ENCODE peak calls at places on chromosomes 1 and 21, in six cellular contexts. L is H9, I is IMR-90, M is mesenchymal stem cell, F is trophoblast cell, K is neuronal stem cell. O is an unnamed sample.

GRCh38 chr1:19765623-19766022 is 34.1 kb downstream of the TMCO4 start:
- DNase-seq in L (no peak), I (peak; percentile 92), F (peak; percentile 88), M (peak; percentile 88), K (no peak), O (no peak)

GRCh38 chr1:22553104-22553880 is 10.0 kb upstream of the EPHA8 start:
- DNase-seq in I (no peak), L (no peak), M (no peak), F (no peak), K (no peak), O (no peak)

GRCh38 chr1:7679873-7680790 is 91.0 kb upstream of the VAMP3 start:
- DNase-seq in L (peak; percentile 47), I (peak; percentile 13), M (peak; percentile 52), F (no peak), K (peak; percentile 38), O (no peak)

GRCh38 chr1:16009678-16010077 is 5.6 kb downstream of the SRARP start:
- DNase-seq in I (no peak), M (no peak), F (no peak), L (peak; percentile 26), K (no peak), O (no peak)

GRCh38 chr1:165697491-165697880 is 876 bp downstream of the ALDH9A1 start:
- DNase-seq in L (no peak), I (no peak), F (peak; percentile 17), M (peak; percentile 40), K (no peak), O (no peak)

GRCh38 chr1:30809514-30810263 is 52.1 kb upstream of the LAPTM5 start:
- DNase-seq in L (no peak), F (no peak), I (peak; percentile 93), K (no peak), M (peak; percentile 96), O (no peak)

GRCh38 chr1:161258439-161259386 is at the start of gene PCP4L1:
- DNase-seq in K (peak; percentile 73), L (peak; percentile 95), F (no peak), I (peak; percentile 33), M (peak; percentile 45), O (peak; percentile 91)

GRCh38 chr21:38995755-38996154 is 187.5 kb downstream of the PSMG1 start:
- DNase-seq in M (no peak), L (no peak), K (no peak), I (no peak), F (no peak), O (no peak)

GRCh38 chr1:216285052-216285451 is 138.2 kb downstream of the USH2A start:
- DNase-seq in F (no peak), K (no peak), M (no peak), I (no peak), L (no peak), O (no peak)

GRCh38 chr1:189787201-189787600 is 690.5 kb downstream of the BRINP3 start:
- DNase-seq in F (peak; percentile 10), L (peak; percentile 40), M (no peak), I (peak; percentile 6), K (no peak), O (no peak)

GRCh38 chr1:147600119-147601111 is 59.1 kb downstream of the BCL9 start:
- DNase-seq in K (no peak), M (peak; percentile 84), I (peak; percentile 70), L (no peak), F (peak; percentile 66), O (no peak)

GRCh38 chr1:88742546-88742945 is 58.5 kb downstream of the PKN2 start:
- DNase-seq in I (peak; percentile 26), K (no peak), M (no peak), L (no peak), F (no peak), O (no peak)

GRCh38 chr1:202112864-202113689 is 9.6 kb upstream of the GPR37L1 start:
- DNase-seq in K (no peak), F (no peak), M (peak; percentile 23), L (no peak), I (peak; percentile 11), O (no peak)

GRCh38 chr1:40076895-40077312 is 20.1 kb downstream of the PPT1 start:
- DNase-seq in K (no peak), M (peak; percentile 82), F (peak; percentile 61), I (peak; percentile 90), L (no peak), O (no peak)

GRCh38 chr1:78682527-78682926 is 32.9 kb downstream of the IFI44 start:
- DNase-seq in L (no peak), F (no peak), M (no peak), K (no peak), I (peak; percentile 15), O (no peak)

GRCh38 chr1:42935313-42935624 is 23.4 kb downstream of the SLC2A1 start:
- DNase-seq in M (no peak), I (no peak), L (no peak), K (no peak), F (no peak), O (no peak)

GRCh38 chr1:119373465-119373864 is 4.9 kb downstream of the HAO2 start:
- DNase-seq in L (no peak), I (peak; percentile 31), F (no peak), K (no peak), M (peak; percentile 9), O (no peak)

GRCh38 chr1:20110679-20111078 is 8.7 kb downstream of the PLA2G2D start:
- DNase-seq in L (no peak), I (peak; percentile 61), K (no peak), F (peak; percentile 63), M (no peak), O (no peak)

GRCh38 chr1:203439086-203439620 is 36.5 kb upstream of the PRELP start:
- DNase-seq in F (no peak), M (no peak), K (no peak), I (no peak), L (no peak), O (no peak)

GRCh38 chr1:26089125-26089524 is 21.7 kb upstream of the TRIM63 start:
- DNase-seq in K (no peak), M (no peak), L (no peak), F (peak; percentile 61), I (no peak), O (no peak)

GRCh38 chr1:26094677-26095383 is 16.8 kb upstream of the PDIK1L start:
- DNase-seq in M (peak; percentile 42), F (peak; percentile 96), L (peak; percentile 92), I (no peak), K (no peak), O (peak; percentile 76)

GRCh38 chr1:26090893-26091292 is 20.7 kb upstream of the PDIK1L start:
- DNase-seq in F (no peak), K (no peak), M (no peak), L (no peak), I (no peak), O (no peak)

GRCh38 chr1:26094076-26094669 is 17.5 kb upstream of the PDIK1L start:
- DNase-seq in I (peak; percentile 12), L (peak; percentile 67), M (no peak), F (peak; percentile 73), K (no peak), O (no peak)

GRCh38 chr1:26092422-26092821 is 19.2 kb upstream of the PDIK1L start:
- DNase-seq in K (no peak), L (no peak), F (no peak), M (no peak), I (no peak), O (no peak)
- H3K4ac ChIP-seq in K (no peak overlapping the region), L (no peak overlapping the region), F (no peak overlapping the region), M (no peak overlapping the region), I (no peak overlapping the region), O (no peak overlapping the region)

GRCh38 chr1:45583666-45584350 is at the start of gene NASP:
- DNase-seq in I (peak; percentile 68), L (peak; percentile 87), F (peak; percentile 83), K (peak; percentile 92), M (peak; percentile 91), O (no peak)

GRCh38 chr1:45585110-45585426 is 1.2 kb downstream of the NASP start:
- DNase-seq in I (no peak), M (no peak), L (no peak), K (no peak), F (no peak), O (no peak)

GRCh38 chr1:45583264-45583665 is 576 bp upstream of the NASP start:
- DNase-seq in L (peak; percentile 97), M (peak; percentile 98), I (peak; percentile 96), K (peak; percentile 92), F (peak; percentile 97), O (peak; percentile 90)

GRCh38 chr1:45585496-45586075 is 1.7 kb downstream of the NASP start:
- DNase-seq in K (no peak), I (no peak), F (no peak), L (no peak), M (no peak), O (peak; percentile 40)

GRCh38 chr1:45584351-45585109 is 689 bp downstream of the NASP start:
- DNase-seq in M (peak; percentile 92), L (peak; percentile 93), F (peak; percentile 85), I (peak; percentile 83), K (peak; percentile 95), O (peak; percentile 94)
- H3K4ac ChIP-seq in M (no peak overlapping the region), L (peak overlapping the region; percentile 90), F (peak overlapping the region; percentile 71), I (peak overlapping the region; percentile 72), K (peak overlapping the region; percentile 95), O (peak overlapping the region; percentile 99)

DNA sequence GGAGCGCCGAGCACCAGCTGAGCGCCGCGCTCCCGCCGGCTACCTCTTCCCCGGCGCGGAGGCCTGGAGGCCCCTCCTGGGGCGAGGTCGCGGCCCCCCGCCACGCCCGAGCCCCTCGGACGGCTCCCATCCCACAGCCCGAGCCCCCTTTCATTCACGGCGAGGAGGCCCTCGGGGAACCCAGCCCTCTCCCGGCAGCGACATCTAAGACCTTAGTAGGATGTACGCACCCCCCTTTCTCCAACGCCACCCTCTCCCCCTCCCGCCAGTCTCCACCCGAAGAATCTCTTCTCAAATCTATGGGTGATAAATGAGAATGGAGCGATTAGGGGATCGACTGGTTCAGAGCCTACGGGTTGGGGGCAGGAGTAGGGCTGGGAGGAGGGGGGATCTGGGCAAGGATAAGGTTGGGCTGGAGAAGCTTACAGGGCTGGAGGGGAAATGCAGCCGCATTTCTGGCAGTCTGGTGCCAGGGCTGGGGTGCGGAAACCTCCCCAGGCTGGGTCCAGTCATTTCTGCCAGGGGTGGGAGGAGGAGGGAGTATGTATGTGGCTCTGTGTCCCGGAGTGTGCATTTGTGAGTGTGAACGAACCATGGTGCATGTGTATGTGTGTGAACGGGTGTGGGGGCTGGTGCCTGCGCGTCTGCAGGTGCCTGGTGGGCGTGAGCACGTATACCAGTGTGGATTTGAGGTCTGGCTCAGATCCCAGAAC is 10.3 kb downstream of the C1orf216 start:
- DNase-seq in M (no peak), K (no peak), L (peak; percentile 67), I (no peak), F (no peak), O (peak; percentile 67)
- H3K4ac ChIP-seq in M (no peak overlapping the region), K (peak overlapping the region; percentile 68), L (no peak overlapping the region), I (peak overlapping the region; percentile 20), F (peak overlapping the region; percentile 48), O (peak overlapping the region; percentile 64)

DNA sequence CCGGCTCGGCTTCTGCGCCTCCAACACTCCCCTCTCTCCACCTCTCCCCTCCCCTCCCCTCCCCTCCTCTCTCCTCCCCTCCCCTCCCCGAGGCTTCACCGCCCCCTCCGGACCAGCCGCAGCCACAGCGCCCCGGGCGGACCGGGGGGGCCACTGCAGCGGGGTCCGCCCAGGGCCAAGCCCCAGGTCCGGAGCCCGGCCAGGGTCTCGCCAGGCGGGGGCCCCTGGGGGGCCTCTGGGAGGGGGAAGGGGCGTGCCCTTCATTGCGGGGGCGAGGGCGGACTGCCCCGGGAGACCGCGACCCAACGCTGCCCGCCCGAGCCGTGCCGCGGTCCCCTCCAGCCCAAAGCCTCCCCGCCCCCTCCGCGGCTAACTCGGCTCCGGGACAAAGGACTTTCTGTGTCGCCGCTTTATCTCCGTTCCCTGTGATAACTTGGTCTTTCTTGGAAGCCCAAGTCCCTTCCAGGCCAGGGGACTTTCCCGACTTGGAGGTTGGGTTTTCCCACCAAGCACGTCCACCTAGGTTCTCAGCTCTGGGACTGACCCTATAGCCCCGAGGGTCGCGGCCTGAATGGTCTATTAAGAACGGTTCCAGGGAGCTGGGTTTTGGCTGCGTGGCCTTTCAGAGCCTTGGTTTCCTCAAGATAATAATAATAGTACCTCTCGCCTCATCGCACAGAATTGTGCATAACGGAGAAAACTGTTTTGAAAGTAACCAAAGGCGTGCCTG is at the start of gene UBQLN4:
- DNase-seq in M (peak; percentile 88), F (peak; percentile 63), K (peak; percentile 87), I (peak; percentile 81), L (peak; percentile 90), O (peak; percentile 91)
- H3K4ac ChIP-seq in M (peak within 1 kb of the TSS; percentile 80), F (peak within 1 kb of the TSS; percentile 81), K (peak within 1 kb of the TSS; percentile 81), I (peak within 1 kb of the TSS; percentile 98), L (no peak within 1 kb of the TSS), O (peak within 1 kb of the TSS; percentile 92)